ENCODE peak calls at places on chromosomes 7 and 10, in seven cellular contexts. H, U, G, R, V, P and W are unnamed samples.

GRCh38 chr10:71569775-71570588 is 149.6 kb downstream of the C10orf105 start:
- DNase-seq in H (peak; percentile 44), U (peak; percentile 75), G (no peak), R (peak; percentile 73), V (peak; percentile 54), P (peak; percentile 62), W (peak; percentile 60)

GRCh38 chr10:75440271-75440793 is 8.9 kb downstream of the LRMDA start:
- DNase-seq in H (no peak), U (no peak), G (no peak), R (no peak), V (no peak), P (no peak), W (no peak)

GRCh38 chr10:4477664-4478063 is 348.3 kb upstream of the AKR1E2 start:
- DNase-seq in H (no peak), U (no peak), G (no peak), R (no peak), V (no peak), P (no peak), W (no peak)

GRCh38 chr7:128115326-128115820 is 84.1 kb upstream of the LRRC4 start:
- DNase-seq in H (peak; percentile 25), U (no peak), G (no peak), R (no peak), V (peak; percentile 50), P (no peak), W (no peak)

GRCh38 chr7:84237533-84238173 is 43.1 kb upstream of the SEMA3A start:
- DNase-seq in H (peak; percentile 91), U (no peak), G (no peak), R (no peak), V (peak; percentile 93), P (no peak), W (no peak)

GRCh38 chr7:4774804-4775280 is 581 bp upstream of the AP5Z1 start:
- DNase-seq in H (peak; percentile 78), U (no peak), G (no peak), R (no peak), V (peak; percentile 93), P (no peak), W (peak; percentile 56)

GRCh38 chr10:110505130-110505815 is 7.6 kb downstream of the DUSP5 start:
- DNase-seq in H (peak; percentile 68), U (no peak), G (no peak), R (no peak), V (no peak), P (no peak), W (no peak)

GRCh38 chr7:98982686-98983085 is 104.4 kb downstream of the TRRAP start:
- DNase-seq in H (no peak), U (no peak), G (no peak), R (no peak), V (no peak), P (no peak), W (no peak)

GRCh38 chr10:92732958-92733357 is 43.2 kb downstream of the HHEX start:
- DNase-seq in H (no peak), U (no peak), G (no peak), R (no peak), V (no peak), P (no peak), W (no peak)

GRCh38 chr10:27695088-27695487 is 50.5 kb downstream of the MKX start:
- DNase-seq in H (no peak), U (no peak), G (no peak), R (no peak), V (peak; percentile 33), P (no peak), W (no peak)

GRCh38 chr7:80131675-80132435 is 2.8 kb upstream of the GNAI1 start:
- DNase-seq in H (no peak), U (no peak), G (no peak), R (no peak), V (peak; percentile 27), P (no peak), W (no peak)

GRCh38 chr10:17851611-17852010 is 42.5 kb downstream of the MRC1 start:
- DNase-seq in H (peak; percentile 42), U (no peak), G (no peak), R (no peak), V (no peak), P (no peak), W (peak; percentile 76)

GRCh38 chr7:108135446-108136190 is 5.5 kb upstream of the LAMB4 start:
- DNase-seq in H (no peak), U (peak; percentile 7), G (no peak), R (no peak), V (no peak), P (no peak), W (no peak)

GRCh38 chr10:85789125-85789524 is 577.5 kb downstream of the GRID1 start:
- DNase-seq in H (no peak), U (no peak), G (no peak), R (no peak), V (no peak), P (no peak), W (no peak)

GRCh38 chr7:44638611-44639557 is 32.5 kb downstream of the OGDH start:
- DNase-seq in H (peak; percentile 82), U (peak; percentile 79), G (no peak), R (peak; percentile 67), V (peak; percentile 81), P (peak; percentile 69), W (peak; percentile 91)

GRCh38 chr10:98611432-98611831 is 164.7 kb upstream of the HPS1 start:
- DNase-seq in H (no peak), U (no peak), G (no peak), R (no peak), V (peak; percentile 20), P (no peak), W (no peak)

GRCh38 chr7:101122933-101123702 is 3.8 kb upstream of the SERPINE1 start:
- DNase-seq in H (no peak), U (no peak), G (no peak), R (no peak), V (no peak), P (no peak), W (no peak)

GRCh38 chr7:41943098-41943577 is 240.2 kb upstream of the INHBA start:
- DNase-seq in H (peak; percentile 82), U (peak; percentile 58), G (no peak), R (peak; percentile 44), V (peak; percentile 86), P (peak; percentile 74), W (peak; percentile 95)

GRCh38 chr10:43140414-43140813 is 2.2 kb downstream of the CSGALNACT2 start:
- DNase-seq in H (peak; percentile 95), U (peak; percentile 51), G (no peak), R (no peak), V (peak; percentile 89), P (no peak), W (no peak)